ENCODE peak calls at places on chromosomes 5 and 9, in five cellular contexts. V is astrocyte of the cerebellum, H is prostate gland, D is A549, F is suprapubic skin. R is an unnamed sample.

GRCh38 chr9:109499631-109500120 is 1.6 kb upstream of the PTPN3 start:
- DNase-seq in V (no peak), H (peak), D (peak), F (peak), R (no peak)

GRCh38 chr9:70639853-70640814 is 225.7 kb upstream of the KLF9 start:
- DNase-seq in V (peak), H (peak), D (peak), F (no peak), R (peak)

GRCh38 chr5:60287174-60287771 is 393.7 kb upstream of the PDE4D start:
- DNase-seq in V (peak), H (no peak), D (peak), F (no peak), R (no peak)

GRCh38 chr9:134895849-134896833 is 15.5 kb downstream of the FCN2 start:
- DNase-seq in V (peak), H (peak), D (peak), F (no peak), R (peak)

GRCh38 chr5:99275128-99275527 is 346.3 kb upstream of the CHD1 start:
- DNase-seq in V (no peak), H (no peak), D (no peak), F (no peak), R (no peak)

GRCh38 chr5:72228957-72229356 is 91.1 kb downstream of the MRPS27 start:
- DNase-seq in V (no peak), H (no peak), D (no peak), F (no peak), R (no peak)

GRCh38 chr9:34957492-34958410 is at the start of gene PHF24:
- DNase-seq in V (no peak), H (no peak), D (no peak), F (no peak), R (no peak)

GRCh38 chr5:66987949-66988838 is 208.4 kb downstream of the CD180 start:
- DNase-seq in V (no peak), H (no peak), D (peak), F (no peak), R (no peak)

GRCh38 chr5:178895615-178896571 is at the start of gene ZFP2:
- DNase-seq in V (peak), H (peak), D (peak), F (no peak), R (no peak)

GRCh38 chr9:109098221-109098959 is 21.4 kb downstream of the TMEM245 start:
- DNase-seq in V (peak), H (peak), D (no peak), F (no peak), R (no peak)

GRCh38 chr5:95730730-95731570 is at the start of gene RHOBTB3:
- DNase-seq in V (peak), H (peak), D (peak), F (peak), R (peak)

GRCh38 chr9:112777914-112778313 is 27.4 kb downstream of the SNX30 start:
- DNase-seq in V (no peak), H (no peak), D (no peak), F (no peak), R (no peak)

GRCh38 chr9:136372561-136373299 is 739 bp downstream of the CARD9 start:
- DNase-seq in V (peak), H (peak), D (no peak), F (no peak), R (peak)

GRCh38 chr9:77177143-77177893 is at the start of gene VPS13A:
- DNase-seq in V (peak), H (peak), D (peak), F (peak), R (peak)

GRCh38 chr9:105291422-105291859 is 47.0 kb downstream of the SLC44A1 start:
- DNase-seq in V (no peak), H (no peak), D (no peak), F (no peak), R (no peak)

GRCh38 chr5:147661576-147661975 is 121.0 kb downstream of the JAKMIP2 start:
- DNase-seq in V (no peak), H (no peak), D (no peak), F (no peak), R (no peak)

GRCh38 chr9:130714586-130715110 is 21.1 kb downstream of the EXOSC2 start:
- DNase-seq in V (no peak), H (no peak), D (no peak), F (no peak), R (no peak)

GRCh38 chr9:17171309-17172094 is 36.7 kb downstream of the CNTLN start:
- DNase-seq in V (no peak), H (no peak), D (no peak), F (no peak), R (no peak)

GRCh38 chr9:124044448-124044847 is 32.9 kb downstream of the LHX2 start:
- DNase-seq in V (no peak), H (no peak), D (no peak), F (peak), R (no peak)

GRCh38 chr9:91306261-91306660 is 55.5 kb downstream of the AUH start:
- DNase-seq in V (no peak), H (no peak), D (no peak), F (no peak), R (no peak)

GRCh38 chr5:132266031-132266835 is 8.7 kb downstream of the PDLIM4 start:
- DNase-seq in V (no peak), H (no peak), D (no peak), F (no peak), R (no peak)

GRCh38 chr9:115008536-115008935 is 78.1 kb upstream of the TNFSF8 start:
- DNase-seq in V (peak), H (no peak), D (peak), F (no peak), R (peak)

GRCh38 chr5:160649304-160649703 is 202.7 kb downstream of the ATP10B start:
- DNase-seq in V (no peak), H (no peak), D (no peak), F (no peak), R (no peak)

GRCh38 chr9:122036988-122037387 is 56.1 kb downstream of the TTLL11 start:
- DNase-seq in V (peak), H (no peak), D (no peak), F (no peak), R (no peak)

GRCh38 chr9:98472216-98472615 is 216.8 kb upstream of the TBC1D2 start:
- DNase-seq in V (no peak), H (no peak), D (no peak), F (no peak), R (no peak)

GRCh38 chr5:178244566-178244965 is 12.0 kb upstream of the PHYKPL start:
- DNase-seq in V (no peak), H (no peak), D (no peak), F (no peak), R (peak)

GRCh38 chr9:122102156-122102555 is 9.0 kb upstream of the TTLL11 start:
- DNase-seq in V (no peak), H (no peak), D (no peak), F (no peak), R (no peak)

GRCh38 chr9:129945314-129945713 is 97.7 kb downstream of the FNBP1 start:
- DNase-seq in V (no peak), H (no peak), D (no peak), F (no peak), R (no peak)

GRCh38 chr5:151030377-151030776 is 10.0 kb downstream of the GPX3 start:
- DNase-seq in V (no peak), H (peak), D (no peak), F (peak), R (no peak)

GRCh38 chr9:134367796-134368490 is 41.7 kb downstream of the RXRA start:
- DNase-seq in V (no peak), H (peak), D (no peak), F (no peak), R (no peak)

GRCh38 chr9:69549310-69550202 is 122.6 kb downstream of the APBA1 start:
- DNase-seq in V (peak), H (peak), D (peak), F (no peak), R (no peak)

GRCh38 chr5:148623741-148624140 is 30.6 kb downstream of the HTR4 start:
- DNase-seq in V (no peak), H (no peak), D (no peak), F (no peak), R (no peak)

GRCh38 chr5:149988126-149988525 is 12.3 kb downstream of the TIGD6 start:
- DNase-seq in V (no peak), H (no peak), D (no peak), F (no peak), R (no peak)

GRCh38 chr5:82364497-82364896 is 86.3 kb upstream of the RPS23 start:
- DNase-seq in V (peak), H (no peak), D (no peak), F (no peak), R (peak)

GRCh38 chr5:158340608-158341007 is 481.7 kb upstream of the CLINT1 start:
- DNase-seq in V (no peak), H (no peak), D (no peak), F (no peak), R (no peak)
- H3K4me3 ChIP-seq in V (no peak), H (no peak), D (no peak), F (no peak), R (no peak)

DNA sequence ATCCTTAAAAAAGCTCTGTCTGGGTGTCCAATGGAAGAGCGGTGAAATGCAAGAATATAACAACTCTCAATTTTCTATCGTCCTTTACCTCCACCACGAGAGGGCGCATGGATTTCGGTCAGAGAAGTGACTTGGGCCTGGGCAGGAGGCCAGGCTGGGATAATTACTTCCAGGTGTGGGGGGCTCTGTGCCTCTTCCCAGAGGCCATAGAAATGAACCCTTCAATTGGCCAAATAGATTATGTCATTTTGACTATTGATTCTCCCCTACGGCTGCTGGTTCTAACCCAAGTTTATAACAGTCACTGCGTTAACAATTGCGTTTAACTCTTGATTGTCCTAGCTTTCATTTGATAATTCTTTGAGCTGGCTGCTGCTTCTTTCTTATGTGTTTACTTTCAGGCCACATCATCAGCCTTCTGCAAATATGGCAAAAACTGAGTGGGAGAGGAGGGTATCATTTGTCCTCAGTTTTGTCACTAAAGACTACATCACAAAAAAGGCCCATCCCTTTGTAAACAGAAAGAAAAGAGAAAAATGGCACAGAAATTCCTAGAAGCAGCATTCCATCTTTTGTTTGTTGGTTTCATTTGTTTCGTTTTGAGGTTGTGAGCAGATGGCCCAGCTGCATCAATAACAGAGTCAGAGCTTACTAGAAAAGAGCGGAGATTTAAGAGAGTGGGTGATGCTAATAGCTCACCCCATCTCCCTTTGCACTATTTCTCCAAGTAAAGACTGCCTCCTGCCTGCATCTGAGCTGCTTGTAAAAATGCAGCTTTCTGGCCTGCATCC is 45.4 kb upstream of the ZFR start:
- DNase-seq in V (peak), H (peak), D (peak), F (peak), R (no peak)
- TF ChIP-seq CTCF in V (peak), H (peak), D (peak), F (peak), R (peak)

GRCh38 chr5:90650767-90651166 is 92.2 kb downstream of the ADGRV1 start:
- DNase-seq in V (no peak), H (no peak), D (no peak), F (no peak), R (no peak)
- H3K4me3 ChIP-seq in V (no peak), H (no peak), D (no peak), F (no peak), R (no peak)

GRCh38 chr5:176667637-176668036 is 20.4 kb downstream of the TSPAN17 start:
- DNase-seq in V (no peak), H (no peak), D (no peak), F (no peak), R (no peak)
- TF ChIP-seq CTCF in V (no peak), H (no peak), D (no peak), F (no peak), R (no peak)

DNA sequence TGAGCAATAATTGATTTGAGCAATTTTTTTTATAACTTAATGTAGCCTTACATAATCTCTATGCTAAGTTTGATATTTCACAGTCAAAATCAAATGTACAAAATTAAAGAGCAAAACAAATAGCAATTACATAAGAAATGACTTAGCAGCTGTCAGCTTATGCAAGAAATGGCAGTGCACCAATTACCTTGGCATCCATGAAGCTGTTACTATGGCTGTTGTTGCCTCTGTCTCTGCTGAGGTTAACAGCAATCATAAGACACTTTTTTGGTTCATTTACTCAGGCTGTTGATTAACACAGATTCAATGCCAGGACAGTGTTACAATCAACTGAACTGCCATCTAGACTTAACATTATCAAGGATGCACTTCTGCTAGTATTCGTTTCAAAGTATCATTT is 1084.4 kb upstream of the COX7C start:
- DNase-seq in V (no peak), H (no peak), D (no peak), F (no peak), R (no peak)
- H3K4me3 ChIP-seq in V (no peak), H (no peak), D (no peak), F (no peak), R (no peak)

R was measured in AG04449.